ENCODE peak calls at places on chromosomes 6 and 20, in nine cellular contexts. T is transverse colon; U is cardiac muscle cell; P is CD8-positive, alpha-beta memory T cell; Q is tibial artery; G is lower lobe of right lung; W is right cardiac atrium; H is hepatocyte; V is stomach. Z is an unnamed sample.

GRCh38 chr20:49750611-49751396 is 37.1 kb upstream of the B4GALT5 start:
- DNase-seq in V (no peak), P (no peak), Q (no peak), U (no peak), G (peak), W (no peak), H (no peak), T (peak), Z (peak)

GRCh38 chr6:119349041-119349340 is 570 bp downstream of the MAN1A1 start:
- DNase-seq in U (no peak), P (no peak), W (no peak), V (peak), G (no peak), Q (no peak), H (no peak), T (no peak), Z (no peak)

GRCh38 chr20:37946946-37947345 is 44.0 kb downstream of the VSTM2L start:
- DNase-seq in V (no peak), H (no peak), G (no peak), T (no peak), Q (peak), U (no peak), W (no peak), P (no peak), Z (no peak)

GRCh38 chr6:25659633-25660368 is 7.8 kb downstream of the SCGN start:
- DNase-seq in P (no peak), V (no peak), G (no peak), U (no peak), H (no peak), T (no peak), Q (no peak), W (no peak), Z (no peak)

GRCh38 chr20:61847986-61848385 is 217.7 kb downstream of the TAF4 start:
- DNase-seq in U (no peak), P (no peak), G (peak), V (no peak), W (no peak), T (no peak), H (no peak), Q (no peak), Z (no peak)

GRCh38 chr20:56826306-56826970 is 197.3 kb downstream of the TFAP2C start:
- DNase-seq in V (no peak), G (no peak), W (no peak), P (no peak), T (no peak), H (no peak), Q (no peak), U (peak), Z (no peak)

GRCh38 chr6:9623985-9624384 is 790.9 kb downstream of the TFAP2A start:
- DNase-seq in G (no peak), U (peak), V (no peak), Q (no peak), H (no peak), W (no peak), T (no peak), P (no peak), Z (no peak)

GRCh38 chr6:166586424-166587156 is at the start of gene RAMACL:
- DNase-seq in U (no peak), G (no peak), H (no peak), P (peak), V (peak), W (no peak), Q (no peak), T (peak), Z (peak)

GRCh38 chr20:62972270-62973032 is 19.9 kb downstream of the SLC17A9 start:
- DNase-seq in V (peak), H (peak), G (peak), U (peak), Q (peak), T (peak), W (peak), P (peak), Z (peak)

GRCh38 chr20:43862438-43862837 is 52.2 kb upstream of the TOX2 start:
- DNase-seq in W (no peak), G (no peak), Q (no peak), U (no peak), P (no peak), H (no peak), V (no peak), T (no peak), Z (no peak)
- H3K27ac ChIP-seq in W (no peak), G (no peak), Q (no peak), U (no peak), P (no peak), H (no peak), V (no peak), T (no peak), Z (no peak)

DNA sequence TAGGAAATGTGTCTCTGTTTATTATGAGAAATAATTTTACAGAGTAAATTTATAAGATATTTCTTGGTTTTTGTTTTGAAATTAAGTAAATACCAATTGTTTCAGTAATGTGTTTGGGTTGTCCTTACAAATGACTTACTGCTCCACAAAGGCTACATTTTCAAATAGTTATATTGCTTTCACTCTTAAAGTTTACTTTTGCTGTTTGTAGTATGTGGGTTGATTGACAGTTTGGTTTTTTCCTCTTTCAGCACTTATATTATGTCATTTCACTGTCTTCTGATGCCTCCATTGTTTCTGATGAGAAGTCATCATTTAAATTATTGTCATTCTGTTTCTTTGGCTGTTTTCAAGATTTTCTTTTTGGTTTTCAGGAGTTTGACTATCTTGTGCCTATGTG is 34.9 kb upstream of the SUMO4 start:
- DNase-seq in U (no peak), W (no peak), H (no peak), Q (no peak), V (no peak), T (no peak), P (no peak), G (no peak), Z (no peak)
- H3K27ac ChIP-seq in U (no peak), W (no peak), H (no peak), Q (no peak), V (no peak), T (no peak), P (no peak), G (no peak), Z (no peak)

DNA sequence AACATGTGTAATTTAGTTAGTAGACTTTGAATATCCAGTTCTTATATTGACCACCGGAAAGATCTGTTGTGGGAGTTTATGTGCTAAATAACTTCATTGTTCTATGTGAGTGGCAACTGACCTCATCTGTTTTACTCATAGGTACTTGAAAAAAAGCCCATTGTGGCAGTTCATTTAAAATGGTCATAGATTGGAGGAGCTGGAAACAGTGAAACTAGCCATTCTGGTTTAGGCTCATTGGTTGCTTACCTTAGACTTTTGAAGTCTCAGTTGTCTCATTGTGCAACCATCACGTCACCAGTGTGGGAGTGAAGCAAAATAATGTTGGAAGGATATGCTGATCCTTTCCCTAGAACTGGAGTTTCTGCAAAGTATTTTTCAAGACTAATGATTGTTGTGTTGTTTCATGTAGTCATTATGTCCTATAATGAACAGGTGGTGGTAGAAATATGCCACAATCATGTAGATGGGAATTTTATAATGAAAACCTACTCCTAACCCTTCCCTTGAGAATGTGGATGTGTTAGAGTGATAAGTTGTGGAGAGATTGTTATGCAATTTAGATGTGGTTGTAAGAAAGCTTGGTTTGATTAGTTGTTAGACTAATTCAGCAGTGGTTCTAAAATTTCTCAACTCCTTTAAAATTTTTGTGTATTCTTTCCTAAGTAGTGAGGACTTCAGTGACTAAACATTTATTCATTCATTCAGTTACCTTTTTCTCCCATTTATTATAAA is 18.3 kb downstream of the DSP start:
- DNase-seq in T (no peak), V (no peak), H (peak), Q (no peak), W (no peak), G (no peak), U (peak), P (no peak), Z (peak)
- H3K27ac ChIP-seq in T (peak), V (no peak), H (peak), Q (no peak), W (no peak), G (no peak), U (peak), P (no peak), Z (no peak)

GRCh38 chr6:98835149-98836024 is 1.0 kb downstream of the POU3F2 start:
- DNase-seq in G (no peak), V (no peak), Q (no peak), W (peak), P (no peak), H (peak), T (no peak), U (no peak), Z (no peak)

GRCh38 chr6:98831057-98832031 is 3.0 kb upstream of the POU3F2 start:
- DNase-seq in G (no peak), Q (no peak), V (no peak), T (no peak), H (no peak), P (no peak), W (no peak), U (no peak), Z (no peak)

GRCh38 chr6:98834060-98835031 is at the start of gene POU3F2:
- DNase-seq in G (peak), U (peak), V (peak), Q (peak), T (peak), P (peak), H (peak), W (peak), Z (peak)

GRCh38 chr6:98832282-98833100 is 1.9 kb upstream of the POU3F2 start:
- DNase-seq in G (no peak), W (no peak), Q (peak), U (peak), V (no peak), H (peak), T (no peak), P (no peak), Z (no peak)

DNA sequence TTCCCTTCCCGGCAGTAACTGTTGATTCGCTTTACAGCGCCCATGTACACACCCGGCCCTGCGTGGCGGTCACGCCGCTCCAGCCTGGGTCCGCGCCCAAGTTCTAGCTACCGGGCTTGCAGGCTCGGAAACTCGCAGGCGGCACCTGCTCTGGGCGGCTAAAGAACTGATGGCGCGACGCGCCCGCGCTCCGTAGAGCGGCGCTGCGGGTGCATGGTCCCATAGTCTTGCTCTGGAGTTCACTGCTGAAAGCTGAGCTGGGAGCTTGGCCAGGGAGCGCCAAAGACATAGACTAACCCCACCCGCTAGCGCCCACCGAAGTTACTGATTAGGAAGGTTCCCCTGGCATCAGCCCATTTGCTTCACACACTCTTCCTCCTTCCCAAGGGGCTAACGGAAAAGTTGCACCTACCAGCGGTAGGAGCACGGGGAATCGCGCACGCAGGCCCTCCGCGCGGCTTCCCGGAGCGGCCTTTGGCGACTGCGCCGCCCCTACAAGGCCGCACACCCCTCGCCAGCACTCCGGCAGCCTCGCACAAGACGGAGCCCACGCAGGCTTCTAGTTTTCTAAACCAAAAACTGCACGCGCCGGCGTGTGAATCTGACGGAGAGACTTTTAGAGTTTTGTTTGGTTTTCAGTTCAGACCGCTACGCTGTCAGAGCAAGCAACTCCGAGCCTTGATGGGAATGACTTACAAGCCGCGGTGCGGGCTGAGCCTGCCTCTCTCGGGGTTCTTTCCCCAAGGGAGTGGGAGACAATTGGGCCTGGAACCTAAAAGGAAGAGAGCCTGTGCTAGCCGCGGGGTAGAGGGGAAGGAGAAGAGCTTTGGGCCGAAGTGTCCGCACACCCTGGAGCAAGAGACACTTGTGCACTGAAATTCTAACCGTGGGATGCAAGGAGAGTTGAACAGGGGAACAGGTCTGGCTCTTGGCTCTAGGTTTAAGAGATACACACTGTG is 994 bp upstream of the POU3F2 start:
- DNase-seq in P (no peak), U (peak), G (peak), H (peak), T (no peak), W (peak), V (no peak), Q (peak), Z (no peak)
- H3K27ac ChIP-seq in P (no peak), U (no peak), G (no peak), H (no peak), T (no peak), W (no peak), V (no peak), Q (peak), Z (no peak)

DNA sequence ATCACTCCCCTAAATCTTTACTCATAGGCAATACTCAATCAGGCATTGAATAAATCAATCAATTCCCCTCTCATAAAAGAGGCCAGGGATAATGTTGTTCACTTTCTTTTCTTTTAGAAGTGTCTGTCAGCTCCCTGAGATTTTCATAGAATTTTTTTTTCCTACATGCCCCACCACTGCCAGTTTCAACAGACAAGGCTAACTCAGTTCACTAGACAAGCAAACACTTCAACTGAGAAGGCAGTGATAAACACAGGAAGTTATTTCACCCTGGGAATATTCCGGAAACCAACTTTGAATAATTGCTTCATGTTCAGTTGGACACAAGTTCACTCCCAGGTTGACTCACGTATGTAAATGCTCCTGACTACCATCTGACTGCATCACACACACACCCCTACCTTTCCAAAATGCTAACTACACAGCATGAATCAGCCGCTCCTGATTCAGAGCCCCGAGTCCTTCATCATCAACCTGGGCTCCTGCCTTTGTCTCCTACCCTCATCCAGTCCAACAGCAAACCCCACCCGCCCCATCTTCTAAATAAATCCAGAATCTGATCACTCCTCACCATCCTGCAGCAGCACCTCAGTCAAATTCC is 143.9 kb downstream of the BCAS1 start:
- DNase-seq in Q (no peak), H (peak), P (no peak), U (peak), T (peak), W (no peak), V (peak), G (no peak), Z (peak)
- H3K27ac ChIP-seq in Q (peak), H (peak), P (no peak), U (no peak), T (peak), W (peak), V (peak), G (no peak), Z (peak)

DNA sequence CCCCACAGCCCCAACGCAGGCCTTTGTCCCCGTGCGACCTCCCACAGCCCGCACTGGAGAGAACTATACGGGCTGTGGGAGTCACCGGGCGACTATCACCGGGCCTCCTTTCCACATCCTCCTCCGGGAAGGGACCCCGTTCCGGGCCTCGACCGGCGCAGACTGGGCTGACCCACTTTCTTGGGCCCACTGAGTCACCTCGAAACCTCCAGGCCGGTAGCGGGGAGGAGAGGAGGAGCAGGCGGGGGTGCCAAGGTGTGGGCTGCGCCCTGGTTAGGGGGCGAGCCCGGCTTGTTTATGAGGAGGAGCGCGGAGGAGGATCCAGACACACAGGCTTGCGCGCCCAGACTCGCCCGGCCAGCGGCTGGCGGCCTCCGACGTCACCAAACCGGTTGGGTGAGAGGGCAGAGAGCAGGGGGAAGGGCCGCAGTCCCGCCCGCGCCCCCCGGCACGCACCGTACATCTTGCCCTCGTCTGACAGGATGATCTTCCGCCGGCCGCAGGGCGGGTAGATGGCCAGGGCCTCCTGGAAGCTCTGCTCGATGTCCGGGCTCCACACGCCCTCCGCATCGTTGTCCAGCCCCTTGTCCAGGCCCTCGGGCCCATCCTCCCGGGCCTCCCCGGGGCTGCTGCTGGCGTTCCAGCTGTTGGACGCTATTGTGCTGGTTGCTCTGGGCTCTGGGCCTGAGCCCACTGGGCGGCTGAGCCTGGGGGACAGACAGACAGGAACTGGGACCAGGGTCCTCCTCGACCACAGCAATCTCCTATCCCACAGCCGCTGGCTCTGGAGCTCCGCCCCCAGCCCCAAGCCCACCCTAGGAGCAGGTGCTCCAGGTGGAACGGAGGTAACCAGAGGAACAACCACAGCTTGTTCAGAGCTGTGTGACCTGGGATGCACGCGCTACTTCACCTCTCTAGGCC is 10.6 kb downstream of the TEAD3 start:
- DNase-seq in V (peak), H (peak), P (no peak), W (peak), U (peak), Q (peak), G (peak), T (peak), Z (peak)
- H3K27ac ChIP-seq in V (peak), H (peak), P (peak), W (peak), U (peak), Q (peak), G (peak), T (peak), Z (peak)

GRCh38 chr6:3337521-3338350 is 79.0 kb downstream of the PSMG4 start:
- DNase-seq in G (no peak), W (no peak), H (peak), T (no peak), U (peak), Q (no peak), P (no peak), V (no peak), Z (no peak)

GRCh38 chr6:3335169-3335568 is 76.4 kb downstream of the PSMG4 start:
- DNase-seq in W (no peak), P (no peak), V (no peak), H (no peak), G (no peak), Q (no peak), T (no peak), U (no peak), Z (no peak)

GRCh38 chr6:3334579-3334978 is 75.8 kb downstream of the PSMG4 start:
- DNase-seq in T (peak), V (peak), G (no peak), P (no peak), U (no peak), Q (no peak), W (no peak), H (no peak), Z (no peak)

GRCh38 chr6:3336066-3336786 is 77.5 kb downstream of the PSMG4 start:
- DNase-seq in P (no peak), T (no peak), Q (no peak), G (no peak), U (no peak), V (no peak), W (no peak), H (no peak), Z (no peak)

GRCh38 chr6:3336859-3337515 is 78.2 kb downstream of the PSMG4 start:
- DNase-seq in T (no peak), W (no peak), Q (no peak), V (peak), H (no peak), G (no peak), P (no peak), U (no peak), Z (no peak)
- H3K27ac ChIP-seq in T (peak), W (no peak), Q (no peak), V (peak), H (peak), G (peak), P (peak), U (no peak), Z (no peak)

GRCh38 chr20:33387177-33387576 is 14.1 kb downstream of the CDK5RAP1 start:
- DNase-seq in V (no peak), W (peak), Q (no peak), H (peak), U (peak), G (no peak), T (no peak), P (no peak), Z (no peak)
- H3K27ac ChIP-seq in V (no peak), W (no peak), Q (no peak), H (peak), U (no peak), G (no peak), T (no peak), P (no peak), Z (no peak)